ENCODE peak calls at places on chromosomes 4 and X, in five cellular contexts. One of them, this sample, is unnamed.

GRCh38 chr4:150379454-150379853 is 202.5 kb upstream of the MAB21L2 start:
- DNase-seq in kidney epithelial cell: no peak
- DNase-seq in GM23338: no peak
- DNase-seq in mesothelial cell of epicardium: no peak
- DNase-seq in cardiac muscle cell: no peak
- DNase-seq in this sample: no peak

GRCh38 chr4:16833722-16834121 is 64.7 kb downstream of the LDB2 start:
- DNase-seq in kidney epithelial cell: no peak
- DNase-seq in GM23338: no peak
- DNase-seq in mesothelial cell of epicardium: no peak
- DNase-seq in cardiac muscle cell: no peak
- DNase-seq in this sample: no peak

GRCh38 chrX:55489315-55490009 is at the start of gene USP51:
- DNase-seq in kidney epithelial cell: no peak
- DNase-seq in GM23338: peak
- DNase-seq in mesothelial cell of epicardium: no peak
- DNase-seq in cardiac muscle cell: peak
- DNase-seq in this sample: peak

GRCh38 chr4:182938213-182938645 is 21.0 kb upstream of the DCTD start:
- DNase-seq in kidney epithelial cell: no peak
- DNase-seq in GM23338: peak
- DNase-seq in mesothelial cell of epicardium: no peak
- DNase-seq in cardiac muscle cell: peak
- DNase-seq in this sample: peak

GRCh38 chrX:133813991-133814390 is 171.4 kb downstream of the GPC3 start:
- DNase-seq in kidney epithelial cell: no peak
- DNase-seq in GM23338: no peak
- DNase-seq in mesothelial cell of epicardium: no peak
- DNase-seq in cardiac muscle cell: no peak
- DNase-seq in this sample: no peak

GRCh38 chr4:41573458-41574129 is 35.6 kb downstream of the LIMCH1 start:
- DNase-seq in kidney epithelial cell: no peak
- DNase-seq in GM23338: no peak
- DNase-seq in mesothelial cell of epicardium: no peak
- DNase-seq in cardiac muscle cell: no peak
- DNase-seq in this sample: no peak

GRCh38 chrX:97397371-97397770 is 513.7 kb downstream of the RPA4 start:
- DNase-seq in kidney epithelial cell: no peak
- DNase-seq in GM23338: no peak
- DNase-seq in mesothelial cell of epicardium: no peak
- DNase-seq in cardiac muscle cell: no peak
- DNase-seq in this sample: no peak

GRCh38 chr4:156889616-156890594 is 81.7 kb downstream of the PDGFC start:
- DNase-seq in kidney epithelial cell: peak
- DNase-seq in GM23338: no peak
- DNase-seq in mesothelial cell of epicardium: no peak
- DNase-seq in cardiac muscle cell: no peak
- DNase-seq in this sample: no peak

GRCh38 chr4:56655209-56655626 is 25.9 kb downstream of the HOPX start:
- DNase-seq in kidney epithelial cell: no peak
- DNase-seq in GM23338: peak
- DNase-seq in mesothelial cell of epicardium: no peak
- DNase-seq in cardiac muscle cell: peak
- DNase-seq in this sample: peak

GRCh38 chrX:71671043-71671829 is 3.9 kb downstream of the LOC101059915 start:
- DNase-seq in kidney epithelial cell: no peak
- DNase-seq in GM23338: no peak
- DNase-seq in mesothelial cell of epicardium: no peak
- DNase-seq in cardiac muscle cell: peak
- DNase-seq in this sample: peak

GRCh38 chr4:39614487-39615162 is 24.0 kb downstream of the SMIM14 start:
- DNase-seq in kidney epithelial cell: no peak
- DNase-seq in GM23338: no peak
- DNase-seq in mesothelial cell of epicardium: no peak
- DNase-seq in cardiac muscle cell: no peak
- DNase-seq in this sample: no peak

GRCh38 chr4:140326395-140326993 is 47.0 kb upstream of the SCOC start:
- DNase-seq in kidney epithelial cell: no peak
- DNase-seq in GM23338: peak
- DNase-seq in mesothelial cell of epicardium: no peak
- DNase-seq in cardiac muscle cell: peak
- DNase-seq in this sample: no peak

GRCh38 chr4:168831919-168832745 is 177.9 kb downstream of the CBR4 start:
- DNase-seq in kidney epithelial cell: no peak
- DNase-seq in GM23338: peak
- DNase-seq in mesothelial cell of epicardium: peak
- DNase-seq in cardiac muscle cell: peak
- DNase-seq in this sample: peak

GRCh38 chrX:130902446-130902782 is 595 bp downstream of the ENOX2 start:
- DNase-seq in kidney epithelial cell: no peak
- DNase-seq in GM23338: no peak
- DNase-seq in mesothelial cell of epicardium: no peak
- DNase-seq in cardiac muscle cell: no peak
- DNase-seq in this sample: peak

GRCh38 chrX:133922390-133922772 is 63.0 kb downstream of the GPC3 start:
- DNase-seq in kidney epithelial cell: no peak
- DNase-seq in GM23338: no peak
- DNase-seq in mesothelial cell of epicardium: no peak
- DNase-seq in cardiac muscle cell: no peak
- DNase-seq in this sample: no peak

GRCh38 chrX:20720954-20721626 is 454.4 kb upstream of the RPS6KA3 start:
- DNase-seq in kidney epithelial cell: no peak
- DNase-seq in GM23338: no peak
- DNase-seq in mesothelial cell of epicardium: no peak
- DNase-seq in cardiac muscle cell: no peak
- DNase-seq in this sample: no peak

GRCh38 chr4:31146366-31146765 is 426.2 kb downstream of the PCDH7 start:
- DNase-seq in kidney epithelial cell: no peak
- DNase-seq in GM23338: no peak
- DNase-seq in mesothelial cell of epicardium: no peak
- DNase-seq in cardiac muscle cell: no peak
- DNase-seq in this sample: no peak

GRCh38 chr4:101331017-101331416 is 16.3 kb downstream of the PPP3CA start:
- DNase-seq in kidney epithelial cell: no peak
- DNase-seq in GM23338: no peak
- DNase-seq in mesothelial cell of epicardium: no peak
- DNase-seq in cardiac muscle cell: no peak
- DNase-seq in this sample: no peak

GRCh38 chr4:141275834-141276233 is 55.1 kb downstream of the ZNF330 start:
- DNase-seq in kidney epithelial cell: peak
- DNase-seq in GM23338: no peak
- DNase-seq in mesothelial cell of epicardium: no peak
- DNase-seq in cardiac muscle cell: no peak
- DNase-seq in this sample: no peak

GRCh38 chrX:108468486-108468885 is 28.8 kb downstream of the COL4A5 start:
- DNase-seq in kidney epithelial cell: no peak
- DNase-seq in GM23338: no peak
- DNase-seq in mesothelial cell of epicardium: no peak
- DNase-seq in cardiac muscle cell: no peak
- DNase-seq in this sample: no peak

GRCh38 chrX:20693071-20693470 is 426.4 kb upstream of the RPS6KA3 start:
- DNase-seq in kidney epithelial cell: no peak
- DNase-seq in GM23338: no peak
- DNase-seq in mesothelial cell of epicardium: no peak
- DNase-seq in cardiac muscle cell: no peak
- DNase-seq in this sample: no peak

GRCh38 chrX:56764153-56764974 is 35.3 kb downstream of the NBDY start:
- DNase-seq in kidney epithelial cell: no peak
- DNase-seq in GM23338: peak
- DNase-seq in mesothelial cell of epicardium: peak
- DNase-seq in cardiac muscle cell: peak
- DNase-seq in this sample: peak

GRCh38 chr4:90597927-90598326 is 470.7 kb downstream of the CCSER1 start:
- DNase-seq in kidney epithelial cell: no peak
- DNase-seq in GM23338: no peak
- DNase-seq in mesothelial cell of epicardium: no peak
- DNase-seq in cardiac muscle cell: no peak
- DNase-seq in this sample: no peak

GRCh38 chr4:149108626-149109025 is 666.4 kb upstream of the NR3C2 start:
- DNase-seq in kidney epithelial cell: no peak
- DNase-seq in GM23338: no peak
- DNase-seq in mesothelial cell of epicardium: no peak
- DNase-seq in cardiac muscle cell: no peak
- DNase-seq in this sample: no peak

GRCh38 chr4:132709024-132709423 is 440.1 kb upstream of the PCDH10 start:
- DNase-seq in kidney epithelial cell: no peak
- DNase-seq in GM23338: no peak
- DNase-seq in mesothelial cell of epicardium: no peak
- DNase-seq in cardiac muscle cell: no peak
- DNase-seq in this sample: no peak

GRCh38 chrX:41025926-41026325 is 59.3 kb upstream of the USP9X start:
- DNase-seq in kidney epithelial cell: no peak
- DNase-seq in GM23338: peak
- DNase-seq in mesothelial cell of epicardium: no peak
- DNase-seq in cardiac muscle cell: peak
- DNase-seq in this sample: no peak

GRCh38 chrX:102627640-102628039 is 23.6 kb upstream of the GPRASP1 start:
- DNase-seq in kidney epithelial cell: no peak
- DNase-seq in GM23338: no peak
- DNase-seq in mesothelial cell of epicardium: no peak
- DNase-seq in cardiac muscle cell: no peak
- DNase-seq in this sample: no peak

GRCh38 chr4:147511005-147511660 is 30.2 kb downstream of the EDNRA start:
- DNase-seq in kidney epithelial cell: no peak
- DNase-seq in GM23338: no peak
- DNase-seq in mesothelial cell of epicardium: no peak
- DNase-seq in cardiac muscle cell: no peak
- DNase-seq in this sample: no peak

GRCh38 chr4:2442175-2442993 is 23.6 kb downstream of the CFAP99 start:
- DNase-seq in kidney epithelial cell: no peak
- DNase-seq in GM23338: peak
- DNase-seq in mesothelial cell of epicardium: no peak
- DNase-seq in cardiac muscle cell: no peak
- DNase-seq in this sample: no peak

GRCh38 chr4:18568600-18568999 is 547.0 kb upstream of the LCORL start:
- DNase-seq in kidney epithelial cell: no peak
- DNase-seq in GM23338: peak
- DNase-seq in mesothelial cell of epicardium: no peak
- DNase-seq in cardiac muscle cell: peak
- DNase-seq in this sample: no peak
- TF ChIP-seq CTCF in kidney epithelial cell: no peak
- TF ChIP-seq CTCF in GM23338: peak
- TF ChIP-seq CTCF in mesothelial cell of epicardium: no peak
- TF ChIP-seq CTCF in cardiac muscle cell: no peak
- TF ChIP-seq CTCF in this sample: no peak

GRCh38 chr4:130703211-130703920 is 1607.4 kb downstream of the C4orf33 start:
- DNase-seq in kidney epithelial cell: no peak
- DNase-seq in GM23338: no peak
- DNase-seq in mesothelial cell of epicardium: no peak
- DNase-seq in cardiac muscle cell: no peak
- DNase-seq in this sample: no peak

GRCh38 chr4:130705023-130705422 is 1609.1 kb downstream of the C4orf33 start:
- DNase-seq in kidney epithelial cell: no peak
- DNase-seq in GM23338: peak
- DNase-seq in mesothelial cell of epicardium: no peak
- DNase-seq in cardiac muscle cell: no peak
- DNase-seq in this sample: no peak
- TF ChIP-seq CTCF in kidney epithelial cell: no peak
- TF ChIP-seq CTCF in GM23338: no peak
- TF ChIP-seq CTCF in mesothelial cell of epicardium: no peak
- TF ChIP-seq CTCF in cardiac muscle cell: no peak
- TF ChIP-seq CTCF in this sample: no peak

DNA sequence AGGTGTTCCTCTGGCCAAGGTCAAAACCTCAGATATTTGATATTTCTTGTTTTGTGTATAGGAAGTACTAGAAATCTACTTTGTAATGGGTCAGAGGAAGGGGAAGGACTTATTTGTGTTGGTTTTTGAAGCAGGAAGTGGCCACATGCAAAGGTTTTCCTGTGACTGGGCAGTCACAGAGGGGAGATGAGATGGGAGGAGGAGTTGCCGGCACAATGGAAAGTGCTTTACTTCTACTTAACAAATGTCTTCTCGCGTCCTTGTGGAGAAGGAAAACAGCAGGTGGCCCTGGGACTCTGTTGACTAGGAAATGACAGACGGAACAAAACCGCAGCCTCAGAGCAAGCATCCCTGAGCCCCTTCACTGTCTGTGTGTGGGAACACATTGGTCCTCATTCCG is 46.6 kb downstream of the SHROOM2 start:
- DNase-seq in kidney epithelial cell: no peak
- DNase-seq in GM23338: peak
- DNase-seq in mesothelial cell of epicardium: no peak
- DNase-seq in cardiac muscle cell: no peak
- DNase-seq in this sample: no peak
- TF ChIP-seq CTCF in kidney epithelial cell: no peak
- TF ChIP-seq CTCF in GM23338: no peak
- TF ChIP-seq CTCF in mesothelial cell of epicardium: no peak
- TF ChIP-seq CTCF in cardiac muscle cell: no peak
- TF ChIP-seq CTCF in this sample: no peak

GRCh38 chr4:113849771-113850170 is 88.2 kb upstream of the CAMK2D start:
- DNase-seq in kidney epithelial cell: no peak
- DNase-seq in GM23338: no peak
- DNase-seq in mesothelial cell of epicardium: no peak
- DNase-seq in cardiac muscle cell: no peak
- DNase-seq in this sample: no peak
- TF ChIP-seq CTCF in kidney epithelial cell: no peak
- TF ChIP-seq CTCF in GM23338: no peak
- TF ChIP-seq CTCF in mesothelial cell of epicardium: no peak
- TF ChIP-seq CTCF in cardiac muscle cell: peak
- TF ChIP-seq CTCF in this sample: no peak

DNA sequence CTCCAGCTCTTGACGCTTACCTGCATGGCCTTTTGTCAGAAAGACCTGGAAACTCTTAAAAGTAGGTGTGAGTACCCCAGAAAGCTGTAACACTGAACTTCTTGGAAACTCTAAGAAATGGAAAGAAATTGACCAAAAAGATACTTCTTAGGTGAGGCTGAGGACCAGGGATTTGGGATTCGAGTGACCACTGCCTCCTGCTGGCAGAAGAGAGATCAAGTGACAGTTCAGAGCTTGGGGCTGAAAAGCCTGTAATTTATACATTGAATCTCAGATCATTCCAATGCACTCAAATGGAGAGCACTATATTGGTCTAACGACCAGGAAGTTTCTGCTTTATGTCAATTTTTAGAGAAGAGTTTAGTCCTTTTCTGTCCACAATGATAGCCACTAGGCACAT is 204.6 kb downstream of the PDGFRA start:
- DNase-seq in kidney epithelial cell: no peak
- DNase-seq in GM23338: peak
- DNase-seq in mesothelial cell of epicardium: no peak
- DNase-seq in cardiac muscle cell: no peak
- DNase-seq in this sample: no peak
- TF ChIP-seq CTCF in kidney epithelial cell: peak
- TF ChIP-seq CTCF in GM23338: peak
- TF ChIP-seq CTCF in mesothelial cell of epicardium: no peak
- TF ChIP-seq CTCF in cardiac muscle cell: peak
- TF ChIP-seq CTCF in this sample: no peak

DNA sequence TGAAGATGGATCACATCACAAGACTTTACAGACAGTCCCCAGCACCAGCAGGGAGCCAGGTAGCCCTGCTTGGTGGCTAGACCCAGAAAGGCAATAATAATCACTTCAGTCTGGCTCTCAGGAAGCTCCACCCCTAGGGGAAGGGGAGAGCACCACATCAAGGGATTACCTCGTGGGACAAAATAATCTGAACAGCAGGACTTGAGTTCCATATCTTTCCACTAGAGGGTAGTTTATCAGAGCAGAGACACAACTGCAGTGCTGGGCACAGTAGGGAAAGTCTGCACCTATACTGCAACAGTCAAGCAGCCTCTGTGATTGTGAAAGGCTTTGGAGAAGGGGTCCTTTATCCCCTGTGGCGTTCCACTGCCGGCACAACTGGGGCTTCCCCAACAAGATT is 547.0 kb upstream of the POU3F4 start:
- DNase-seq in kidney epithelial cell: no peak
- DNase-seq in GM23338: peak
- DNase-seq in mesothelial cell of epicardium: no peak
- DNase-seq in cardiac muscle cell: no peak
- DNase-seq in this sample: no peak
- TF ChIP-seq CTCF in kidney epithelial cell: no peak
- TF ChIP-seq CTCF in GM23338: peak
- TF ChIP-seq CTCF in mesothelial cell of epicardium: no peak
- TF ChIP-seq CTCF in cardiac muscle cell: no peak
- TF ChIP-seq CTCF in this sample: no peak